ENCODE peak calls at places on chromosomes 7 and 10, in four cellular contexts. R, H, Y and A are unnamed samples.

GRCh38 chr7:70384891-70385290 is 747.1 kb upstream of the GALNT17 start:
- DNase-seq in R (no peak), Y (no peak), H (no peak), A (no peak)

GRCh38 chr7:21620054-21620453 is 77.2 kb downstream of the DNAH11 start:
- DNase-seq in R (no peak), H (no peak), Y (no peak), A (no peak)

GRCh38 chr7:133682364-133683181 is 429.7 kb downstream of the EXOC4 start:
- DNase-seq in H (no peak), R (no peak), Y (no peak), A (no peak)

GRCh38 chr10:126262186-126262838 is 126.0 kb downstream of the ADAM12 start:
- DNase-seq in H (no peak), R (no peak), Y (no peak), A (no peak)

GRCh38 chr10:132458071-132458594 is 61.1 kb downstream of the PWWP2B start:
- DNase-seq in R (no peak), H (no peak), Y (no peak), A (no peak)

GRCh38 chr10:70272925-70273316 is 10.9 kb downstream of the NPFFR1 start:
- DNase-seq in H (peak), R (peak), Y (no peak), A (peak)

GRCh38 chr10:79413196-79413595 is 32.2 kb downstream of the ZCCHC24 start:
- DNase-seq in R (no peak), H (peak), Y (no peak), A (no peak)

GRCh38 chr10:88347022-88347421 is 236.1 kb downstream of the RNLS start:
- DNase-seq in Y (no peak), H (no peak), R (no peak), A (peak)

GRCh38 chr10:11473128-11473760 is 138.2 kb downstream of the USP6NL start:
- DNase-seq in R (no peak), H (no peak), Y (no peak), A (no peak)

GRCh38 chr10:24952701-24953349 is 419 bp upstream of the PRTFDC1 start:
- DNase-seq in H (peak), Y (no peak), R (no peak), A (peak)

GRCh38 chr7:28686418-28686800 is 271.7 kb downstream of the TRIL start:
- DNase-seq in H (no peak), Y (no peak), R (no peak), A (peak)

GRCh38 chr7:45401851-45402250 is 172.3 kb upstream of the ADCY1 start:
- DNase-seq in H (no peak), Y (no peak), R (no peak), A (no peak)

GRCh38 chr7:95527033-95527775 is 41.5 kb downstream of the ASB4 start:
- DNase-seq in H (peak), Y (peak), R (no peak), A (peak)

GRCh38 chr7:732094-732541 is 5.0 kb upstream of the PRKAR1B start:
- DNase-seq in R (no peak), H (no peak), Y (peak), A (peak)

GRCh38 chr10:87767253-87767652 is 50.8 kb downstream of the ATAD1 start:
- DNase-seq in R (no peak), Y (no peak), H (no peak), A (no peak)

GRCh38 chr10:124007773-124008145 is 85.6 kb downstream of the CHST15 start:
- DNase-seq in H (no peak), Y (no peak), R (no peak), A (no peak)

GRCh38 chr10:109780997-109781396 is 142.3 kb downstream of the XPNPEP1 start:
- DNase-seq in Y (no peak), R (no peak), H (no peak), A (no peak)

GRCh38 chr7:18508441-18509427 is 13.2 kb downstream of the HDAC9 start:
- DNase-seq in Y (peak), R (no peak), H (no peak), A (no peak)
- TF ChIP-seq FOXM1 in Y (no peak), R (peak), H (no peak), A (no peak)

GRCh38 chr10:89419548-89419947 is 5.2 kb downstream of the IFIT5 start:
- DNase-seq in H (peak), Y (no peak), R (no peak), A (peak)
- TF ChIP-seq FOXK2 in H (no peak), Y (no peak), R (no peak), A (no peak)

GRCh38 chr10:97188234-97188847 is 2.6 kb upstream of the SLIT1 start:
- DNase-seq in H (no peak), R (no peak), Y (no peak), A (no peak)

GRCh38 chr10:97186911-97187310 is 1.2 kb upstream of the SLIT1 start:
- DNase-seq in Y (no peak), R (no peak), H (no peak), A (no peak)

GRCh38 chr10:97183314-97183713 is 2.4 kb downstream of the SLIT1 start:
- DNase-seq in Y (no peak), R (no peak), H (no peak), A (no peak)

GRCh38 chr10:97184971-97185325 is 811 bp downstream of the SLIT1 start:
- DNase-seq in R (no peak), Y (no peak), H (no peak), A (no peak)

DNA sequence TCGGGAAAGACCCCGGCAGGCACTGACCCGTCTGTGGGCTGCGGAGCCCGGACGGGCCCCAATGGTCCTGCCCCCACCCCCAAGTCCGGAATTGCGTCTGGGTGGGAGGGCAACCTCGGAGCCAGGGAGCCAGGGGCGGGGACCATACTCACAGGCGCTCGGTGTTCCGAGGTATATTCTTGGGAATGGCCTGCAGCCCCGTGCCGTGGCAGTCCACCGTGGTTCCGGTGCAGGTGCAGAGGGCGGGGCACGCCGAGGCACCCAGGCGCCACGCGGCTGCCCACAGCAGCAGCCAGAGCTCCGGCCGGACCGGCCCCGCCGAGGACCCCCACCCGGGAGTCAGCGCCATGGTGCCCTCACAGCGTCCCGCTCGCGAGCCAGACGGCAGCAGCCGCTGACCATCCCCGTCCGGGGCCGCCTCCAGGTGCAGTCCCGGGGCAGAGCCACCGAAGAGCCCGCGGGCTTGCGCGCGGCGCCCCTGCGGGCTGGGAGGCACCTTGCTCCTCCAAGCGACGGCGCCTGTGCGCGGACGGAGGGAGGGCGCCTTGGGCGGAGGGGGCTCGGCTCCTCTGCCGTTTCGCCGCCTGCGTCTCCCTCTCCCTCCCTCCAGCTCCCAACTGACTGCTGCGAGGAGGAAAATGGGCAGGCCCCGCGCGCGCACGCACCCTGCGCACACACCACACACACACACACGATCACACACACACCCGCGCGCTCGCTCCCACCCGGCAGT is at the start of gene SLIT1:
- DNase-seq in H (no peak), R (no peak), Y (no peak), A (peak)
- TF ChIP-seq TARDBP in H (no peak), R (no peak), Y (no peak), A (no peak)

DNA sequence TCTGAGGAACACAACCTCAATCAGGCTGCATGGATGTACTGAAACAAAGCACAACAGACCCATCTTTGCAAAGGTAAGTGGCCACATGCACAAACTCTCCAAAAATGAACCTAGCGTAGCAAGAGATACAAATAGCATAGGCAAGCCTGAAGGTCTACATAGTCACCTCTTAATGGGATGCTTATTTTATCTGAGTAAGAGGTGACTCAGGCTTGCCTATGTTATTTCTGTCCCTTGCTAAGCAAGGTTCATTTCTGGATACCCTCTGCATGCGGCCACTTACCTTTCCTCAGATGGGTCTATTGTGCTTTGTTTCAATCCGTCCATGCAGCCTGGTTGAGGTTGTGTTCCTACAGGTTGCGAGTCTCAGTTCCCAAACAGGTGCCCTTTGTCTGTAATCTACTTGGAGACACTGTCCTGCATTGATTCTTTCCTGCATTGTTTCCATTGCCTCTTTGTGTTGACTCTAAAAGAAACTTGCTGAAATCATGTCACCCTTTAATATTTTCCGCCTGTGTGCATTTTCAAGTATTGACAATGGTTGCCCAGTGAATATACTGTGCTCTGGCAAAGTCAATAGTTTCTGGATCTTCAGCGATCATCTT is 291.8 kb upstream of the LYZL1 start:
- DNase-seq in H (no peak), R (no peak), Y (peak), A (no peak)
- TF ChIP-seq FOXM1 in H (no peak), R (no peak), Y (no peak), A (no peak)

DNA sequence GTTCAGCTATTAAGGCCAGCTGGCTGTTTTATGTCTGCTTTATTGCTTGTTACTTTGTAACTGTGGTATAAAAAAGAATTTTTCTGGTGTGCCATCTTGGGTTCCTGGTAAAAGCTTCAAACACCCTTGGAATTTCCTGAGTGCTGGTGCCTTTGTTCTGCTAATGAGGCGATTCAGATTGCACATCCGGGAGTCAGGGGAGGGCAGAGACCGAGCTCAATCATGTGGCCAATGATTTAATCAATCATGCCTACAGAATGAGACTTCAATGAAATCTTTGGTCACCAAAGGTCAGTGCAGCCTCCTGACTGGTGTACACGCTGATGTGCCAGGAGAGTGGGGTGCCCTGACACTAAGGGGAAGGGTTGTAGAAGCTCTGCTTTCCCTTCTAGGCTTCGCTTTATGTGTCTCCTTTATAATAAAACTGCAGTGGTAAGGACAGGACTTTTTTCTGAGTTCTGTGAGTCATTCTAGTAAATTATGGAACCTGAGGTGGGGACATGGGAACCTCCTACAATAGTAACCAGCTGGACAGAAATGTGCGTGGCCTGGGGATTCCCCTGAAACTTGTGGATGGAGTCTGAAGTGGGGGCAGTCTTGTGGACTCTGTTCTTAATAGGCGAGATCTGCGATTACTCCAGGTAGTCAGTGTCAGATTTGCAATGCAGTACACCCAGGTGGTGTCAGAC is 69.4 kb upstream of the OGDHL start:
- DNase-seq in Y (no peak), R (no peak), H (no peak), A (no peak)
- TF ChIP-seq FOXK2 in Y (no peak), R (no peak), H (no peak), A (no peak)

GRCh38 chr7:87217983-87218653 is 1.4 kb downstream of the TMEM243 start:
- DNase-seq in Y (no peak), R (no peak), H (no peak), A (no peak)

GRCh38 chr7:87215051-87215450 is 4.5 kb downstream of the TMEM243 start:
- DNase-seq in R (no peak), Y (no peak), H (no peak), A (no peak)

GRCh38 chr7:87219545-87220025 is at the start of gene TMEM243:
- DNase-seq in Y (peak), R (peak), H (peak), A (peak)

GRCh38 chr7:87218941-87219544 is 489 bp downstream of the TMEM243 start:
- DNase-seq in Y (peak), R (no peak), H (peak), A (peak)

GRCh38 chr7:87216701-87217508 is 2.6 kb downstream of the TMEM243 start:
- DNase-seq in R (peak), H (no peak), Y (no peak), A (no peak)
- TF ChIP-seq TARDBP in R (no peak), H (no peak), Y (no peak), A (no peak)

DNA sequence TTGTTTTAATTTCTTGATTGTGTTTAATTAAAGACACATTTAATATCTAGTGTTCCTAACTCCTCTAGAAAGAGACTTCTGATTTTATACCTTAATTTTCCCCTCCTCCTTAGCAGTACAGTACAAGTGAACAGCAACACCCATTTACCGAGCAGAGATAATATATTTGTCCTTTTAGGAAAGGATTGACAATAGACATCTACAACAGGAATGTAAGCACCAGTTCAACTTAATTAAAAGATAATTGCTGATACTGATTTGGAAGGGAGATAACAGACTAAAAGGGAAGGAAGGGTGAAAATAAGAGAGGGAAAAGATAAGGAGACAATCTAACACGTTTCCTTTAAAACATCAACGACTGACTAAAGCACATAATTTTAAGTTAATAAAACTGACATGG is 119.3 kb downstream of the SRPK2 start:
- DNase-seq in Y (no peak), H (no peak), R (no peak), A (no peak)
- TF ChIP-seq FOXM1 in Y (no peak), H (no peak), R (no peak), A (no peak)